ENCODE peak calls at places on chromosomes 11 and 22, in seven cellular contexts. H is hepatocyte, V is M059J, M is EL, D is astrocyte of the hippocampus, O is left colon, T is NCI-H460. Y is an unnamed sample.

GRCh38 chr11:64923944-64924909 is at the start of gene PPP2R5B:
- DNase-seq in H (peak), V (peak), M (peak), D (peak), O (peak), T (peak), Y (peak)

GRCh38 chr11:1632053-1632714 is 2.6 kb downstream of the KRTAP5-5 start:
- DNase-seq in H (no peak), V (no peak), M (no peak), D (no peak), O (no peak), T (no peak), Y (no peak)

GRCh38 chr11:2662024-2662312 is 37.8 kb downstream of the KCNQ1OT1 start:
- DNase-seq in H (no peak), V (no peak), M (no peak), D (no peak), O (no peak), T (no peak), Y (no peak)

GRCh38 chr22:27636716-27637503 is 164.6 kb downstream of the MN1 start:
- DNase-seq in H (no peak), V (no peak), M (no peak), D (no peak), O (no peak), T (no peak), Y (no peak)

GRCh38 chr11:117395476-117395875 is 67.8 kb downstream of the CEP164 start:
- DNase-seq in H (no peak), V (no peak), M (no peak), D (no peak), O (no peak), T (no peak), Y (no peak)

GRCh38 chr11:64359712-64360402 is 895 bp downstream of the RPS6KA4 start:
- DNase-seq in H (peak), V (no peak), M (no peak), D (peak), O (no peak), T (no peak), Y (no peak)

GRCh38 chr22:22770280-22770871 is 117.2 kb upstream of the IGLL5 start:
- DNase-seq in H (peak), V (peak), M (peak), D (peak), O (peak), T (peak), Y (no peak)

GRCh38 chr11:32052218-32052617 is 38.7 kb upstream of the RCN1 start:
- DNase-seq in H (peak), V (peak), M (peak), D (peak), O (peak), T (peak), Y (no peak)

GRCh38 chr11:123159146-123159857 is 35.7 kb downstream of the CLMP start:
- DNase-seq in H (no peak), V (no peak), M (no peak), D (no peak), O (no peak), T (no peak), Y (no peak)

GRCh38 chr11:120178441-120179070 is 32.3 kb upstream of the OAF start:
- DNase-seq in H (no peak), V (peak), M (peak), D (no peak), O (no peak), T (no peak), Y (no peak)

GRCh38 chr22:39174498-39175120 is 22.1 kb upstream of the CBX7 start:
- DNase-seq in H (peak), V (peak), M (peak), D (peak), O (peak), T (peak), Y (peak)

GRCh38 chr11:46338636-46338987 is 8.7 kb upstream of the DGKZ start:
- DNase-seq in H (no peak), V (peak), M (peak), D (no peak), O (no peak), T (no peak), Y (no peak)

GRCh38 chr11:12121011-12121410 is 10.6 kb downstream of the MICAL2 start:
- DNase-seq in H (no peak), V (no peak), M (no peak), D (no peak), O (no peak), T (no peak), Y (no peak)

GRCh38 chr22:30159561-30160353 is 79.5 kb downstream of the HORMAD2 start:
- DNase-seq in H (peak), V (peak), M (peak), D (peak), O (no peak), T (peak), Y (peak)

GRCh38 chr22:46815132-46815531 is 52.7 kb downstream of the TBC1D22A start:
- DNase-seq in H (no peak), V (no peak), M (no peak), D (peak), O (peak), T (no peak), Y (no peak)

GRCh38 chr11:27514558-27514957 is 8.0 kb upstream of the LIN7C start:
- DNase-seq in H (no peak), V (peak), M (peak), D (peak), O (no peak), T (no peak), Y (no peak)

Y was measured in kidney epithelial cell.